ENCODE peak calls at places on chromosome 1, in ten cellular contexts. B, E, D, L, V, R, N, F, J and Q are unnamed samples.

GRCh38 chr1:8283058-8283884 is 34.6 kb upstream of the SLC45A1 start:
- DNase-seq in E (peak), R (no peak), B (no peak), D (no peak), N (peak), J (no peak), V (no peak), L (no peak), F (no peak), Q (no peak)

GRCh38 chr1:161792740-161793139 is 26.6 kb downstream of the ATF6 start:
- DNase-seq in D (peak), J (peak), F (peak), V (no peak), L (no peak), R (no peak), B (peak), N (peak), E (peak), Q (no peak)

GRCh38 chr1:110393691-110394564 is 3.1 kb upstream of the SLC16A4 start:
- DNase-seq in J (no peak), F (no peak), E (no peak), D (peak), N (no peak), V (no peak), R (no peak), L (no peak), B (peak), Q (no peak)

GRCh38 chr1:113394863-113395259 is 4.5 kb downstream of the MAGI3 start:
- DNase-seq in B (no peak), E (no peak), D (no peak), R (no peak), J (no peak), L (no peak), V (no peak), F (no peak), N (no peak), Q (no peak)

GRCh38 chr1:20686878-20687725 is 25.9 kb upstream of the DDOST start:
- DNase-seq in V (peak), E (no peak), R (no peak), D (no peak), L (no peak), N (no peak), B (no peak), F (no peak), J (no peak), Q (no peak)

GRCh38 chr1:108719253-108719652 is 6.5 kb downstream of the FNDC7 start:
- DNase-seq in J (no peak), F (no peak), D (no peak), N (no peak), V (no peak), E (no peak), B (no peak), L (no peak), R (no peak), Q (no peak)

GRCh38 chr1:113333056-113333455 is 57.3 kb upstream of the MAGI3 start:
- DNase-seq in E (no peak), L (no peak), J (no peak), N (no peak), V (no peak), F (no peak), D (no peak), R (no peak), B (no peak), Q (no peak)

GRCh38 chr1:173861731-173862145 is 6.1 kb downstream of the GAS5 start:
- DNase-seq in R (peak), L (no peak), E (no peak), F (no peak), N (peak), J (peak), V (no peak), B (no peak), D (no peak), Q (no peak)

GRCh38 chr1:246281639-246282038 is 225.4 kb downstream of the SMYD3 start:
- DNase-seq in F (no peak), E (no peak), N (no peak), R (no peak), B (no peak), L (no peak), J (no peak), V (no peak), D (no peak), Q (no peak)

GRCh38 chr1:245153081-245153644 is 1.6 kb upstream of the KIF26B start:
- DNase-seq in F (peak), D (peak), R (peak), V (peak), N (peak), B (no peak), E (peak), L (no peak), J (peak), Q (peak)

GRCh38 chr1:229365574-229365973 is 22.7 kb upstream of the CCSAP start:
- DNase-seq in B (no peak), J (no peak), F (no peak), E (peak), R (no peak), N (no peak), V (no peak), L (no peak), D (no peak), Q (no peak)

GRCh38 chr1:119409731-119410130 is 5.2 kb upstream of the HSD3B2 start:
- DNase-seq in R (no peak), L (no peak), J (no peak), N (no peak), V (no peak), D (no peak), B (no peak), F (no peak), E (no peak), Q (no peak)

GRCh38 chr1:68906431-68906830 is 409.5 kb upstream of the DEPDC1 start:
- DNase-seq in V (no peak), J (no peak), E (no peak), B (no peak), L (no peak), R (no peak), F (no peak), N (no peak), D (no peak), Q (no peak)

GRCh38 chr1:41365772-41366427 is 4.7 kb downstream of the FOXO6 start:
- DNase-seq in L (no peak), J (peak), R (peak), V (peak), B (no peak), F (no peak), N (no peak), E (no peak), D (no peak), Q (peak)

GRCh38 chr1:84834419-84835064 is 58.5 kb downstream of the LPAR3 start:
- DNase-seq in E (no peak), D (peak), B (no peak), V (no peak), R (no peak), J (no peak), L (no peak), F (no peak), N (no peak), Q (no peak)

GRCh38 chr1:220669005-220669404 is 21.2 kb upstream of the C1orf115 start:
- DNase-seq in B (no peak), E (no peak), D (no peak), R (no peak), N (no peak), J (no peak), L (no peak), F (no peak), V (no peak), Q (no peak)

GRCh38 chr1:10635385-10635896 is 160.7 kb downstream of the PEX14 start:
- DNase-seq in J (no peak), L (no peak), D (peak), B (no peak), V (no peak), N (no peak), E (peak), R (no peak), F (no peak), Q (no peak)

GRCh38 chr1:168879906-168880734 is 151.1 kb upstream of the DPT start:
- DNase-seq in B (no peak), D (no peak), J (peak), F (peak), V (peak), L (no peak), R (peak), E (no peak), N (no peak), Q (no peak)

GRCh38 chr1:91696321-91696720 is 189.6 kb downstream of the TGFBR3 start:
- DNase-seq in D (no peak), B (no peak), R (no peak), N (no peak), F (no peak), L (no peak), V (no peak), E (no peak), J (no peak), Q (no peak)

GRCh38 chr1:209421186-209421585 is 162.3 kb upstream of the CAMK1G start:
- DNase-seq in R (no peak), B (no peak), F (no peak), V (no peak), D (no peak), E (no peak), N (no peak), L (no peak), J (no peak), Q (no peak)
- H3K27ac ChIP-seq in R (no peak), B (no peak), F (no peak), V (no peak), D (peak), E (no peak), N (no peak), L (no peak), J (no peak), Q (no peak)

DNA sequence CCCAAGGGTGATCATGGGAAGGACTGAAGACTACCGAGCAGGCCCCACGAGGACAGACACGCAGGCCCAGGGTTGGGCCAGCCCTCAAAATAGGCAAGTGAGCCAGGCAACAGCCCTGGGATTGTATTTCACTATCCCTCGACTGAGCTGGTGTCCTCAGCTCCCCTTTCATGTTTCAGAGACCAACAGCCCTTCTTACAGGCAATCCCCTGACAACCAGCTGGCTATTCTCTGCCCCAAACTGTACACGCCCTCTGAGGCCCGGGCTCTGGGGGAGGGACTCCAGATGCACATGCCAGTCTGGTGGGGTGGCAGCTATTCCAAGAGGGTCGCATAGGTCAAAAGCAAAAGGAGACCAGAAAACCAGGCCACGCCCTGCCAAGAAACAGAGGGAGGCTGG is 243.0 kb downstream of the TOMM20 start:
- DNase-seq in V (no peak), F (no peak), E (no peak), B (no peak), N (no peak), J (no peak), R (no peak), D (no peak), L (no peak), Q (no peak)
- H3K27ac ChIP-seq in V (no peak), F (peak), E (no peak), B (peak), N (no peak), J (no peak), R (no peak), D (peak), L (no peak), Q (no peak)

GRCh38 chr1:43705982-43706597 is 1.2 kb upstream of the ST3GAL3 start:
- DNase-seq in V (no peak), D (no peak), J (peak), L (no peak), B (no peak), R (peak), F (no peak), E (no peak), N (peak), Q (no peak)

GRCh38 chr1:43708006-43708412 is 673 bp downstream of the ST3GAL3 start:
- DNase-seq in R (no peak), N (no peak), V (no peak), E (peak), L (no peak), J (peak), D (peak), F (no peak), B (no peak), Q (no peak)

GRCh38 chr1:43707191-43708005 is at the start of gene ST3GAL3:
- DNase-seq in F (peak), E (peak), D (peak), V (peak), R (peak), J (peak), N (peak), B (peak), L (peak), Q (peak)

GRCh38 chr1:43705334-43705733 is 2.0 kb upstream of the ST3GAL3 start:
- DNase-seq in E (no peak), J (no peak), D (no peak), R (no peak), V (no peak), F (no peak), N (peak), L (no peak), B (no peak), Q (no peak)

GRCh38 chr1:43706598-43707190 is 642 bp upstream of the ST3GAL3 start:
- DNase-seq in V (peak), J (peak), B (no peak), L (no peak), E (peak), N (peak), R (peak), F (no peak), D (no peak), Q (no peak)
- H3K27ac ChIP-seq in V (no peak), J (peak), B (peak), L (peak), E (peak), N (peak), R (no peak), F (peak), D (peak), Q (peak)

DNA sequence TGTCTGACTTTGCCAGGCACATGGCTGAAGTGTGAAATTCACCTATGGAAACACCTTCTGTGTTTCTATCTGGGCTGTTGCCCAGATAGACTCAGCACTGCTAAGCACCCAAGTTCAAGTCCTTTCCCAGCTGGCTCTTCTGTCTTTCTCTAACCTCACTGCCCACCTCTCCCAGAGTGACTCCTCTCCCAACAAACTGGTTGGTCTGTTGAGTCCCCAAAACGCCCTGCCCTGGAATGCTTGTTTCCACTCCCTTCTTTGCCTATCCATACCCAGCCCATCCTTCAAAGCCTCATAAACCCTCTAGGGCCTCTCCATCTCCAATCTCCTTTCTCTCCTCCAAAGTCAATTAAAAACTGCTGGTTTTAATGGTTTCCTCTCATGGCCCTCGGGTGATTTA is 15.6 kb downstream of the PLXNA2 start:
- DNase-seq in V (no peak), R (no peak), F (no peak), E (no peak), L (no peak), J (no peak), N (no peak), D (no peak), B (no peak), Q (no peak)
- H3K27ac ChIP-seq in V (no peak), R (no peak), F (peak), E (no peak), L (no peak), J (no peak), N (no peak), D (no peak), B (no peak), Q (no peak)

DNA sequence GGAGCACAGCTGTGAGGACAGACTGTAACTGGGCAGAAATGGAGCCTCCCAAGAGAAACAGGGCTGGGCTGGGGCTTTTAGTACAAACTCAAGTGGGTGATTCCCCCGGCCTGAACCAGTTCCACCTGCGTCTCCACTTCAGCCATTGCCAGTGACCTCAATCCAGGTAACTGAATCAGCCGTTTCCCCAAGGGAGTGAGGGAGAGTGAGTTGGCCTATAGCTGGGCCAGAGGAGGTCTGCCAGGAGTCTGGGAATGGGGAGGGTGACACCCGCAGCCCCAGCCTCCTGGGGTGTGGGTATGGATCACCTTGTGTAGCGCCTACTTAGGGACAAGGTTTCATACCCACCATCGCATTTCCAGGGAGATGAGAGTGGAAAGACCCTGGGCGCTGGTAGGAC is 8.5 kb downstream of the SLC26A9 start:
- DNase-seq in B (no peak), F (no peak), R (no peak), V (peak), D (peak), N (no peak), E (no peak), L (no peak), J (no peak), Q (no peak)
- H3K27ac ChIP-seq in B (peak), F (no peak), R (no peak), V (peak), D (no peak), N (no peak), E (no peak), L (no peak), J (no peak), Q (peak)